ENCODE peak calls at places on chromosomes 1 and 21, in four cellular contexts. K, X, N and J are unnamed samples.

GRCh38 chr1:175742790-175743459 is 470 bp downstream of the TNR start:
- DNase-seq in K (no peak), X (peak), N (no peak), J (peak)

GRCh38 chr1:92752719-92753118 is 32.2 kb downstream of the EVI5 start:
- DNase-seq in K (no peak), X (peak), N (no peak), J (no peak)

GRCh38 chr21:31536138-31536537 is 123.4 kb upstream of the SOD1 start:
- DNase-seq in K (no peak), X (no peak), N (no peak), J (no peak)

GRCh38 chr1:217943361-217943760 is 312.2 kb downstream of the SPATA17 start:
- DNase-seq in K (no peak), X (no peak), N (no peak), J (no peak)

GRCh38 chr1:30663596-30664091 is 59.7 kb downstream of the MATN1 start:
- DNase-seq in K (no peak), X (no peak), N (no peak), J (no peak)

GRCh38 chr1:201970334-201971159 is 11.9 kb upstream of the RNPEP start:
- DNase-seq in K (no peak), X (peak), N (no peak), J (no peak)

GRCh38 chr1:236848274-236848925 is 53.3 kb downstream of the MTR start:
- DNase-seq in K (no peak), X (no peak), N (no peak), J (no peak)

GRCh38 chr1:55481634-55482033 is 266.5 kb upstream of the USP24 start:
- DNase-seq in K (no peak), X (peak), N (no peak), J (peak)

GRCh38 chr1:226063362-226064167 is 1.0 kb downstream of the H3-3A start:
- DNase-seq in K (peak), X (peak), N (peak), J (peak)

GRCh38 chr1:204438628-204439027 is 27.0 kb upstream of the PPP1R15B start:
- DNase-seq in K (no peak), X (peak), N (no peak), J (peak)

GRCh38 chr1:183583466-183583865 is 6.8 kb downstream of the NCF2 start:
- DNase-seq in K (no peak), X (peak), N (no peak), J (peak)

GRCh38 chr1:84245566-84245965 is 55.9 kb upstream of the SAMD13 start:
- DNase-seq in K (no peak), X (peak), N (no peak), J (no peak)

GRCh38 chr1:112849425-112849966 is 106.5 kb downstream of the SLC16A1 start:
- DNase-seq in K (peak), X (peak), N (peak), J (peak)

GRCh38 chr1:19179597-19180271 is 30.3 kb downstream of the UBR4 start:
- DNase-seq in K (no peak), X (peak), N (no peak), J (peak)

GRCh38 chr1:21490774-21491482 is 18.3 kb upstream of the ALPL start:
- DNase-seq in K (no peak), X (peak), N (no peak), J (peak)

GRCh38 chr1:6157528-6158174 is 22.5 kb downstream of the CHD5 start:
- DNase-seq in K (no peak), X (peak), N (no peak), J (peak)

GRCh38 chr1:57222307-57222706 is 201.6 kb downstream of the DAB1 start:
- DNase-seq in K (no peak), X (no peak), N (no peak), J (no peak)

GRCh38 chr21:45443595-45444181 is 38.7 kb downstream of the COL18A1 start:
- DNase-seq in K (peak), X (no peak), N (peak), J (no peak)
- TF ChIP-seq CTCF in K (no peak), X (no peak), N (no peak), J (no peak)

DNA sequence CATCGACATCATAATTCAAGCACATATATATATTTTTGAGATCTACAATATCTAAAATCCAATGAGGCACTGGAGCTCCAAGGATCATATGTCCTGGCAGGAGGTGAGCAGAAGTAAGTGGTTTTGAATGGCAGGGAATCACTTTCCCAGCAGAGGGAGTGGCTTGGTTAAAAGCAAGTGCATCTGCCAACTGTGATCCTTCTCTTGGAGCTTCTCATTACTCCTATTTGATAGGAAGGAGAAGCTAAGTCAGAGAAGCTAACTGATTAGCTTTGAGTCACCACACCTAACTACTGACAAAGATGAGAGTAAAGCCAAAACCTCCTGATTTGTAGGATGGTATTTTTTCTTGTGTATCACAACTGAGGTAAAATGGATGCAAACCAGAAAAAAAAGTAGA is 55.0 kb downstream of the ALG14 start:
- DNase-seq in K (no peak), X (no peak), N (no peak), J (no peak)
- TF ChIP-seq CTCF in K (no peak), X (no peak), N (no peak), J (no peak)

DNA sequence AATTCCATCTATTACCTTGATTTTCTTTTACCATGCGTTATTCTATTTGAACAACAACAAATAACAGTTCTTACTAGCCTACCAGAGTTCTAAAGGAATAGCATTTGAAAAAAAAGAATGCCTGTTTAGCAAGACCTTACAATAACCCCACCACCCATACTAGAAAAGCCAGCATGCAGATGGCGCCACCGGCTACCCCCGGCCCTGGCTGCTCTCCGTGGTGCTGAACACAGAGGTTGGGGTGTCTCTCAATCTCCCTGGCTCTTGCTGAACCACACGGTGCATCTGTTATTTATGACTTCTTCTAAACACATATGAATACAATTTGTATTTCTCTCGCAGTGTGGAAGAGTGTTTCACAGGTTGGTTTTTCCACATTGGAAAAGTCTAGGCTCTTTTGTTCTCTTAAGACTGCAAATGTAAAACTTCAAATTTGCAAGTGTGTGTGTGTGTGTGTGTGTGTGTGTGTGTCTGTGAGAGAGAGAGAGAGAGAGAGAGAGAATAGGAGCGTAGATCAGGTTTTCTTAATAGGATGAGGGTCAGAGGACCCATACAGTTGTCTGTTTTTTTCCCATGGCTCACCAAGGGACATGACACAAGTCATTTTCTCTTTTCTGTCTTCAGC is 13.6 kb downstream of the GRIK3 start:
- DNase-seq in K (no peak), X (no peak), N (no peak), J (no peak)
- TF ChIP-seq CTCF in K (no peak), X (no peak), N (no peak), J (no peak)

DNA sequence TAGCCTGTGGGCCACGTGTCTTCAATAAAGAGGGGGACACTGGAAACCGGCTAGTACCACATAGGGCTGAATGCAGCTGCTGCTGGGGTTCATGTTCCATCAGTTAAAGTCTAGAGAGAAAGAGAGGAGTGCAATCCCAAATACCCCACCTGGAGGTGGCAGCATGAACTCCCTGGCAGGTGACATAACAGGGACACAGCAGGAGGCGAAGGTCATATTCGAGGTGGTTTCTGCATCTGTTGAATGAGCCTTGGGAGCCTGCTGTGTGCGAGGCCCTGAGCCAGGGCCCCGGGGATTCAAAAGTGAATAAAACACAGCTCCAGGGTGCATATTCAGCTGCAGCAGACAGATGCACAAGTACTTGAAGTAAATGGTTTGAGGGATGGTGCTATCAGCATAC is 456.9 kb downstream of the SETD4 start:
- DNase-seq in K (no peak), X (no peak), N (no peak), J (no peak)
- TF ChIP-seq CTCF in K (no peak), X (no peak), N (no peak), J (no peak)

GRCh38 chr21:27562303-27562702 is 595.4 kb upstream of the ADAMTS5 start:
- DNase-seq in K (no peak), X (no peak), N (no peak), J (no peak)

GRCh38 chr21:27566521-27566920 is 599.6 kb upstream of the ADAMTS5 start:
- DNase-seq in K (no peak), X (no peak), N (no peak), J (no peak)

GRCh38 chr21:27565418-27565817 is 598.5 kb upstream of the ADAMTS5 start:
- DNase-seq in K (no peak), X (no peak), N (no peak), J (no peak)

GRCh38 chr21:27561116-27561515 is 594.2 kb upstream of the ADAMTS5 start:
- DNase-seq in K (peak), X (no peak), N (no peak), J (no peak)

GRCh38 chr21:27564684-27565280 is 597.9 kb upstream of the ADAMTS5 start:
- DNase-seq in K (no peak), X (peak), N (peak), J (peak)
- TF ChIP-seq CTCF in K (no peak), X (peak), N (peak), J (peak)

DNA sequence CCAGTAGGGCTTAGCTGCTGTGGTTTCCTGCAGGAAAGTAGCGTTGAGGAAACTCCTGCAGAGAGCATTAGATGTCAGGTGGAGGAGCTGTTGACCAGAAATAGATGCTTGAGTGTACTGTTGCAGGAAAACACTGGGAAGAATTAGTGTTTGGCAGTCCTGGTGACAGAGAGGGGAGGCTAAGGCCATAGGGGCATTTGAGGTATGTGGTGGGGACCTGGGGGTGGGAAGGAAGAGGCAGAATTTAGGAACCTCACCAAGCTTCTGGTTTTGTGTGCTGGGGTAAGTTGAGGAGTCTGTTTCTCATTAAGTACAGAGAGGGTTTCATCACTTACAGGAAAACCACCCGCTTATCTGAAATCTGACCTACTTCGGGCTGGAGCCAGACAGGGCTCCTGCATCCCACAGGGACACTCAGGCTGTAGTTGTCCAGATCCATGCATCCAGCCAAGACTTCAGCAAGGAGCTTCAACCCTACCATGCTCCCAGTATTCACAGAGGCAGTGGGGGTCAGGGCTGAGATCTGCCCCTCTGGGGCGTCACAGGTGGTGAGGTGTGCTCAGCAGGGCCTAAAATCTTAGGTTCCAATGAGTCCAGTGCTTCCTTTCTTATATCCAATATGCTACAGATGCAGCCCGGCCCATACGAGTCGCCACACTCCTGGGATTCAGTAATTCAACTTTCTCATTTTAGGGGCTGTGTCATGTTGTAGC is 15.1 kb downstream of the SH2D2A start:
- DNase-seq in K (no peak), X (peak), N (no peak), J (no peak)
- TF ChIP-seq CTCF in K (no peak), X (peak), N (peak), J (no peak)

GRCh38 chr1:39501666-39502065 is 10.2 kb downstream of the BMP8A start:
- DNase-seq in K (no peak), X (peak), N (no peak), J (peak)

GRCh38 chr1:39494671-39495410 is 3.4 kb downstream of the BMP8A start:
- DNase-seq in K (no peak), X (no peak), N (no peak), J (no peak)

GRCh38 chr1:39500862-39501389 is 9.5 kb downstream of the BMP8A start:
- DNase-seq in K (no peak), X (no peak), N (no peak), J (peak)

GRCh38 chr1:39499668-39500067 is 8.2 kb downstream of the BMP8A start:
- DNase-seq in K (no peak), X (no peak), N (peak), J (no peak)

GRCh38 chr1:39497570-39497969 is 6.1 kb downstream of the BMP8A start:
- DNase-seq in K (no peak), X (no peak), N (no peak), J (no peak)
- TF ChIP-seq CTCF in K (no peak), X (no peak), N (no peak), J (no peak)

DNA sequence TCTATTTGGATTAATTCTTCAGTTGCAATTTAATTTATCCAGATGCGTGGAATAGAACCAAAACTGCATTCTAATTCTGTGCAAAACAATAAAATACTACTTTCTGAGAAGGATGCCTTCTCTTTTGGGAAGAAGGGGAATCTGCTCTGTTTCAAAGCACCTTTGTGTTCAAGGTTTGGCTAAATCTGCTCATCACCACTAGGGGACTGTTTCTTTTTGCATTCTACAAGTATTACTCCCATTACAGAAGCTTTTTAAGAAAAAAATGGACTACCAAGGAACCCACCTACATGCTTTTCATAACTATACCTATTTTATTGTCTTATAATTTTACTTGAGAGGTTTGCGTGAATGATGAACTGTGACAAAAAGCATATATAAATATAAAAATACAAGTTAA is 18.2 kb downstream of the MRPS6 start:
- DNase-seq in K (no peak), X (no peak), N (no peak), J (no peak)
- TF ChIP-seq CTCF in K (no peak), X (peak), N (no peak), J (peak)

GRCh38 chr1:41417335-41417682 is 56.1 kb downstream of the FOXO6 start:
- DNase-seq in K (no peak), X (no peak), N (no peak), J (no peak)
- TF ChIP-seq CTCF in K (no peak), X (no peak), N (peak), J (no peak)